ENCODE peak calls at places on chromosome 9, in nine cellular contexts. A is ovary, R is A549, M is tibial nerve, T is stomach, U is H1, V is esophagus muscularis mucosa, G is suprapubic skin, N is transverse colon. K is an unnamed sample.

GRCh38 chr9:5013379-5013778 is 28.3 kb downstream of the JAK2 start:
- DNase-seq in T (no peak), M (no peak), A (no peak), V (no peak), N (no peak), G (no peak), R (no peak), U (no peak), K (no peak)

GRCh38 chr9:90385126-90385525 is 257.5 kb downstream of the DIRAS2 start:
- DNase-seq in M (no peak), U (no peak), V (no peak), A (no peak), N (no peak), T (no peak), R (no peak), G (no peak), K (no peak)

GRCh38 chr9:71333311-71333710 is 211.9 kb upstream of the TRPM3 start:
- DNase-seq in G (no peak), R (no peak), M (no peak), T (no peak), N (no peak), A (no peak), V (no peak), U (no peak), K (no peak)

GRCh38 chr9:7549261-7549660 is 250.3 kb downstream of the DMAC1 start:
- DNase-seq in M (no peak), R (no peak), U (no peak), V (no peak), T (no peak), A (no peak), N (no peak), G (no peak), K (peak; percentile 26)

GRCh38 chr9:121670447-121670846 is 19.0 kb downstream of the DAB2IP start:
- DNase-seq in U (no peak), R (no peak), N (no peak), V (no peak), M (no peak), A (peak; percentile 71), T (no peak), G (peak; percentile 81), K (no peak)

GRCh38 chr9:125190371-125190801 is 783 bp upstream of the PPP6C start:
- DNase-seq in M (no peak), G (no peak), V (no peak), N (no peak), T (no peak), U (no peak), A (no peak), R (no peak), K (no peak)

GRCh38 chr9:133950206-133950915 is 41.8 kb downstream of the VAV2 start:
- DNase-seq in N (no peak), R (no peak), V (no peak), G (no peak), T (no peak), A (no peak), M (no peak), U (no peak), K (peak; percentile 56)

GRCh38 chr9:113695901-113696300 is 180.2 kb upstream of the ZNF618 start:
- DNase-seq in N (no peak), U (no peak), G (no peak), V (no peak), T (no peak), M (no peak), R (no peak), A (no peak), K (no peak)

GRCh38 chr9:112887377-112887776 is 3.3 kb downstream of the SLC46A2 start:
- DNase-seq in N (peak; percentile 16), V (no peak), M (no peak), R (peak; percentile 18), A (no peak), G (no peak), T (no peak), U (peak; percentile 34), K (peak; percentile 78)

GRCh38 chr9:98455256-98455956 is 200.0 kb upstream of the TBC1D2 start:
- DNase-seq in A (no peak), U (no peak), G (no peak), M (no peak), R (no peak), V (no peak), N (no peak), T (no peak), K (no peak)

GRCh38 chr9:8706998-8707397 is 907.4 kb upstream of the DMAC1 start:
- DNase-seq in V (no peak), U (no peak), G (no peak), R (no peak), N (no peak), T (no peak), A (no peak), M (no peak), K (no peak)

GRCh38 chr9:108546223-108546622 is 309.6 kb downstream of the ACTL7B start:
- DNase-seq in M (no peak), G (no peak), T (no peak), N (no peak), U (no peak), V (no peak), A (no peak), R (no peak), K (no peak)

GRCh38 chr9:100222674-100223073 is 123.6 kb downstream of the INVS start:
- DNase-seq in T (no peak), G (no peak), A (no peak), R (peak; percentile 46), M (no peak), N (no peak), U (no peak), V (no peak), K (no peak)

GRCh38 chr9:137276757-137277328 is 683 bp upstream of the TOR4A start:
- DNase-seq in T (peak; percentile 89), N (peak; percentile 79), G (peak; percentile 75), V (no peak), R (peak; percentile 79), U (no peak), A (peak; percentile 91), M (no peak), K (peak; percentile 62)

GRCh38 chr9:35696520-35697215 is 6.9 kb upstream of the TPM2 start:
- DNase-seq in A (peak; percentile 46), G (no peak), R (peak; percentile 66), U (no peak), N (peak; percentile 77), V (peak; percentile 95), T (peak; percentile 83), M (peak; percentile 40), K (no peak)

GRCh38 chr9:124260769-124261603 is 3.2 kb downstream of the NEK6 start:
- DNase-seq in U (no peak), N (peak; percentile 57), R (peak; percentile 73), G (no peak), T (peak; percentile 40), V (no peak), M (no peak), A (no peak), K (peak; percentile 75)

GRCh38 chr9:131583836-131584555 is 38.7 kb downstream of the PRRT1B start:
- DNase-seq in N (no peak), R (no peak), G (no peak), V (no peak), A (no peak), M (no peak), T (no peak), U (no peak), K (no peak)

GRCh38 chr9:131583342-131583645 is 38.0 kb downstream of the PRRT1B start:
- DNase-seq in A (no peak), N (no peak), V (no peak), G (no peak), T (no peak), M (no peak), U (no peak), R (no peak), K (no peak)

GRCh38 chr9:131582466-131583341 is 37.4 kb downstream of the PRRT1B start:
- DNase-seq in N (no peak), M (no peak), V (no peak), G (no peak), R (no peak), U (no peak), A (no peak), T (no peak), K (peak; percentile 70)

GRCh38 chr9:131585375-131585774 is 40.1 kb downstream of the PRRT1B start:
- DNase-seq in T (no peak), M (no peak), N (peak; percentile 30), U (no peak), A (no peak), V (no peak), R (no peak), G (no peak), K (peak; percentile 73)

GRCh38 chr9:131584858-131585257 is 39.5 kb downstream of the PRRT1B start:
- DNase-seq in R (no peak), M (no peak), T (no peak), A (no peak), U (no peak), N (no peak), V (no peak), G (no peak), K (no peak)
- TF ChIP-seq EP300 in R (no peak), M (no peak), T (no peak), A (no peak), U (no peak), N (no peak), V (no peak), G (no peak), K (no peak)

GRCh38 chr9:31736581-31737179 is 647.8 kb upstream of the ACO1 start:
- DNase-seq in N (no peak), R (no peak), G (no peak), T (no peak), U (peak; percentile 1), M (no peak), V (no peak), A (no peak), K (no peak)
- TF ChIP-seq EP300 in N (no peak), R (no peak), G (no peak), T (no peak), U (no peak), M (no peak), V (no peak), A (no peak), K (no peak)

DNA sequence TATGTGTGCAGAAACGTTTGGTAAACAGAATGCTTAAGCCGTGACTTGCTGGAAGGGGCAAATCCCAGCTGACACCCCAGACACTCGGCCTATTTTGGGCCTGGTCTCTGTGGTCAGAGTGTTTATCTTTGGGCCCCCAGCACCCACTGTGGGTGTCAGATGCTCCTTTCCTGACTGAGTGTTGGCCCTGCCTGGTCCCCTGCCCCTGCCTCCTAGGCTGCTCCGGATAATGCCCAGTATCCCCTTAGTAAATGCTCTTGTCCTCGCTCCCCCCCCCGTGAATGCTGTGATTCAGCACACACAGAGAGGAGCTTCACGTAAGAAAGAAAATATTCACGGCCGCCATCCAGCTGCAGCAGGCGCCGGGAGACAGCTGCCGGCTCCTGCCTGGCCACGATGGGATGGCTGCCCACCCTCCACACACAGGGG is 11.3 kb upstream of the ANGPTL2 start:
- DNase-seq in A (peak; percentile 74), N (peak; percentile 48), U (no peak), R (no peak), T (peak; percentile 26), V (no peak), M (peak; percentile 51), G (no peak), K (peak; percentile 50)
- TF ChIP-seq EP300 in A (no peak), N (no peak), U (no peak), R (no peak), T (no peak), V (no peak), M (no peak), G (no peak), K (no peak)

DNA sequence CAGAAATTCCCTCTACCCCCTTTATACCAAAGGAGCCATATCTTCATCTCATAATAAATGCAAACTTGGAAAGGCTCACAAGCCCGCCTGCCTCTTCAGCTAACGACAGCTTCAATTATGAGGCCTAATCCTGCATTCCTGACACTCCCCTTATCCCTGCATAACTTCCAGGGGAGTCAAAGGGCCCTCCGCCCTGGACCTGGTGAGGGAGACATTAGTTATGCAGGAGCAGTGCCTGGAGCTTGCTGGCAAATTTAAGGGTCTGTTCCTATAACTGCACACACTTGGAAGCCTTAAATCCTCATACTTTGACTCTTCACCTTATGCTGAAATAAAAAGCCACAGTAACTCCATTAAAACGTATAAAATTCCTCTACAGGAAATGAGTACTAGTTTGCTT is 617.8 kb downstream of the BNC2 start:
- DNase-seq in G (no peak), N (no peak), V (no peak), M (no peak), A (no peak), U (no peak), T (no peak), R (no peak), K (no peak)
- TF ChIP-seq EP300 in G (no peak), N (no peak), V (no peak), M (no peak), A (no peak), U (no peak), T (no peak), R (no peak), K (no peak)